ENCODE peak calls at places on chromosome 15, in four cellular contexts. O, I, W and K are unnamed samples.

GRCh38 chr15:41934843-41935242 is 37.5 kb downstream of the EHD4 start:
- DNase-seq in W (no peak), I (no peak), O (no peak), K (no peak)

GRCh38 chr15:94453227-94453626 is 221.9 kb downstream of the MCTP2 start:
- DNase-seq in W (no peak), I (no peak), O (no peak), K (no peak)

GRCh38 chr15:67822537-67823370 is 2.6 kb upstream of the SKOR1 start:
- DNase-seq in W (no peak), O (peak; percentile 39), I (no peak), K (no peak)

GRCh38 chr15:27176785-27177406 is 205.9 kb downstream of the GABRG3 start:
- DNase-seq in O (no peak), I (no peak), W (no peak), K (no peak)

GRCh38 chr15:71060983-71061382 is 54.3 kb upstream of the THSD4 start:
- DNase-seq in W (no peak), O (no peak), I (no peak), K (no peak)

GRCh38 chr15:89105147-89105546 is 16.9 kb downstream of the ABHD2 start:
- DNase-seq in I (peak; percentile 41), W (no peak), O (no peak), K (peak; percentile 87)

GRCh38 chr15:38769492-38769891 is 204.9 kb upstream of the RASGRP1 start:
- DNase-seq in I (no peak), O (no peak), W (no peak), K (no peak)

GRCh38 chr15:59993950-59994401 is 10.1 kb upstream of the FOXB1 start:
- DNase-seq in I (no peak), O (no peak), W (no peak), K (no peak)

GRCh38 chr15:70579766-70580165 is 183.6 kb downstream of the UACA start:
- DNase-seq in W (no peak), I (no peak), O (no peak), K (no peak)

GRCh38 chr15:89137926-89138325 is 49.7 kb downstream of the ABHD2 start:
- DNase-seq in W (no peak), O (no peak), I (no peak), K (no peak)

GRCh38 chr15:38669160-38669505 is 104.5 kb upstream of the RASGRP1 start:
- DNase-seq in W (no peak), I (no peak), O (no peak), K (no peak)

GRCh38 chr15:68332266-68332665 is 54.7 kb downstream of the FEM1B start:
- DNase-seq in O (no peak), I (no peak), W (no peak), K (no peak)

GRCh38 chr15:80825361-80826030 is 46.3 kb downstream of the CEMIP start:
- DNase-seq in W (no peak), I (no peak), O (no peak), K (no peak)

GRCh38 chr15:68083463-68083862 is 29.3 kb downstream of the PIAS1 start:
- DNase-seq in W (no peak), O (no peak), I (no peak), K (no peak)

GRCh38 chr15:58760385-58761009 is 10.6 kb upstream of the MINDY2 start:
- DNase-seq in O (no peak), I (no peak), W (no peak), K (no peak)

GRCh38 chr15:35019401-35020327 is 31.6 kb upstream of the ZNF770 start:
- DNase-seq in O (no peak), W (peak; percentile 39), I (no peak), K (no peak)

GRCh38 chr15:58980351-58980939 is 7.0 kb upstream of the RNF111 start:
- DNase-seq in I (peak; percentile 25), O (no peak), W (peak; percentile 32), K (no peak)

GRCh38 chr15:96924570-96924969 is 594.1 kb downstream of the NR2F2 start:
- DNase-seq in W (no peak), O (no peak), I (no peak), K (no peak)

GRCh38 chr15:68429691-68430470 is 2.1 kb downstream of the ITGA11 start:
- DNase-seq in W (no peak), O (no peak), I (no peak), K (no peak)

GRCh38 chr15:85174521-85174920 is 192.9 kb downstream of the PDE8A start:
- DNase-seq in O (no peak), W (no peak), I (no peak), K (no peak)

GRCh38 chr15:64232400-64232799 is 69.6 kb upstream of the PPIB start:
- DNase-seq in I (no peak), W (no peak), O (no peak), K (peak; percentile 56)

GRCh38 chr15:86690566-86690965 is 610.9 kb downstream of the AGBL1 start:
- DNase-seq in W (no peak), O (no peak), I (peak; percentile 32), K (no peak)

GRCh38 chr15:56783156-56783856 is 50.0 kb upstream of the ZNF280D start:
- DNase-seq in O (no peak), W (no peak), I (no peak), K (no peak)

GRCh38 chr15:56781666-56782065 is 48.4 kb upstream of the ZNF280D start:
- DNase-seq in I (no peak), O (no peak), W (no peak), K (no peak)

GRCh38 chr15:56783857-56784661 is 50.8 kb upstream of the ZNF280D start:
- DNase-seq in I (no peak), W (no peak), O (no peak), K (no peak)

GRCh38 chr15:56778761-56779160 is 45.5 kb upstream of the ZNF280D start:
- DNase-seq in I (no peak), W (no peak), O (no peak), K (no peak)

GRCh38 chr15:56782306-56782705 is 49.0 kb upstream of the ZNF280D start:
- DNase-seq in W (no peak), I (no peak), O (no peak), K (no peak)
- H3K27ac ChIP-seq in W (no peak overlapping the region), I (no peak overlapping the region), O (no peak overlapping the region), K (no peak overlapping the region)

DNA sequence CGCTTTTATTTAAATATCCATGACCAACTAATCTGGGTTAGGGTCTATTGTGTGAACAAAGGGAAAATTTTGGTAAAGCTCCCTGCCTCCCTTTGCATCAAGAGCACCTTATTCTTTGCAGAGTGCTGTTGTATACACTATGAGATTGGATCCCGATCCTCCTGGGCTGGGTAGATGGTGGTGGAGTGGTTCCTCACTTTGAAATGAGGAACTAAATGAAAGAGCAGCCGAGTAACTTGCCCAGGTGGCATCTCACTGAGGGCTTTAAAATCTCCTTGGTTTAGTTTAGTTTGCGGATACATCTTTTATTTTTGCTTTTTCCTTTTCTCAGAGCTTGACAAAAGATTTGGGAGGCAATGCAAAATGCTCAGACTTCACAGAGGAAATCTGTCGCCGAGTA is 19.4 kb downstream of the IDH3A start:
- DNase-seq in I (no peak), W (no peak), O (no peak), K (no peak)
- H3K36me3 ChIP-seq in I (peaks cover 5% of the 10 kb centered on the region), W (peaks cover 44% of the 10 kb centered on the region), O (peaks cover 2% of the 10 kb centered on the region), K (peaks cover 36% of the 10 kb centered on the region)

GRCh38 chr15:48578965-48579364 is 66.5 kb downstream of the FBN1 start:
- DNase-seq in W (no peak), I (no peak), O (no peak), K (no peak)

GRCh38 chr15:48580736-48581135 is 64.8 kb downstream of the FBN1 start:
- DNase-seq in O (no peak), I (no peak), W (no peak), K (no peak)

GRCh38 chr15:48582472-48583235 is 62.9 kb downstream of the FBN1 start:
- DNase-seq in W (no peak), O (no peak), I (no peak), K (peak; percentile 99)

GRCh38 chr15:48581221-48581620 is 64.3 kb downstream of the FBN1 start:
- DNase-seq in O (no peak), W (no peak), I (no peak), K (no peak)

GRCh38 chr15:48579945-48580671 is 65.4 kb downstream of the FBN1 start:
- DNase-seq in O (no peak), I (no peak), W (no peak), K (no peak)
- H3K4me3 ChIP-seq in O (no peak overlapping the region), I (no peak overlapping the region), W (no peak overlapping the region), K (no peak overlapping the region)

DNA sequence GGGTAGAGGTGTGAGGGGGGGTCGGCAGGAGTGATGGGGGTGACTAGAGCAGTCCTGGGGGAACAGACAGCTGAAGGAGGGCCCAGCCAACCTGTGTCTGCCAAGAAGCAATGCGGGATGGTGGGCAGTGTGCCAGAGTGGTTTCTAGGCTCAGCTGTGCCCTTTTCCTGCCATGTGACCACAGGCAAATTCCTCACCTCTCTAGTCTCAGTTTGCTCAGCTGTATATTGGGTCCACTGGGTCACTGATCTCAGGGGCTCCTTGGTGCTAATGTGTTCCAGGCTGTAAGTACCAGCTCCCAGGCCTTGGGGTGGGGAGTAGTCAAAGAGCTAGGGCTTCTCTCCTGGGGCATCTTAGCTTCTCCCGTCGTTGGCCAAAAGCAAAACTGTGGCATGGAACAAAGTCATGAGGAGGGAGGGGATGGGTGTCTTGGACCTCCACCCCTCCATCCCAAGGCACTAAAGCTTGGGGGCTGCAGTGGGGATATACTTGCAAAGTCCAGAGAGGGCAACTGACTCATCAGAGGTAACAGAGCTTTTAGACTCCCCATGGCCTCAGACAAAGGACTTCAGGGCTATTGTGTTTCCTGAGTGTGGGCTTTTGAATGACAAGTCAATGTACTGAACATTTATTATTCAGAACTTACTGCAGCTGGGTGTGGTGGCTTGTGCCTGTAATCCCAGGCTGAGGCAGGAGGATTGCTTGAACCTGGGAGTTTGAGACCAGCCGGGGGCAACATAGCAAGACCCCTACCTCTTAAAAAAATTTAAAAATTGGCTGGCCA is 20.9 kb downstream of the SMAD6 start:
- DNase-seq in O (no peak), I (no peak), W (no peak), K (no peak)
- H3K27ac ChIP-seq in O (no peak overlapping the region), I (peak overlapping the region; percentile 45), W (peak overlapping the region; percentile 52), K (no peak overlapping the region)

GRCh38 chr15:101294731-101295606 is at the start of gene SNRPA1:
- DNase-seq in W (peak; percentile 83), O (peak; percentile 99), I (peak; percentile 100), K (peak; percentile 93)
- H3K36me3 ChIP-seq in W (peaks cover 17% of the 10 kb centered on the region), O (no peaks in the 10 kb centered on the region), I (no peaks in the 10 kb centered on the region), K (peaks cover 4% of the 10 kb centered on the region)

DNA sequence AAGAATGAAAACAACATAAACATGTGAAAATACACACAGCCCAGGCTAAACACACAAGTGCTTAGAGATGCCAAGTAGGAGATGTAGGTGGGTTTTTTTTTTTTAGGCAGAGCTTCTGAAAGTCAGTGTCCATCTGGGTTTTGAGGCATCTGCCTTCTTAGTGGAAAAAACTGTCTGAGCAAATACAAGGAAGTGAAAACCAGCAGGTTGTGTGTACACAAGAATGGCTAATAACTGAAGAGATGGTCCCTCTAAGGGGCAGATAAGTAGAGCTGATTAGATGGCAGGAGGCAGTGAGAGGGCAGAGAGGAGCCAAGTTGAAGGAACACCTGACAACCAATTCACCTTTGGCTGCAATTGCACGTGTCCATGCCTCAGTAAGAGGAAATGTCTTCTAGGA is 34.9 kb downstream of the CYP19A1 start:
- DNase-seq in I (peak; percentile 18), W (no peak), O (no peak), K (no peak)
- H3K4me3 ChIP-seq in I (no peak overlapping the region), W (no peak overlapping the region), O (no peak overlapping the region), K (no peak overlapping the region)